ENCODE peak calls at places on chromosomes 12 and 14, in eight cellular contexts. B is cardiac septum; C is ELR; T is activated CD4-positive, CD25-positive, alpha-beta regulatory T cell; R is psoas muscle; H is neural progenitor cell; X is skeletal muscle cell; W is upper lobe of right lung. D is an unnamed sample.

GRCh38 chr14:31965735-31966598 is 111.1 kb upstream of the ARHGAP5 start:
- DNase-seq in T (no peak), W (no peak), C (no peak), H (no peak), B (no peak), X (no peak), R (no peak), D (no peak)

GRCh38 chr14:33061667-33062325 is 123.1 kb downstream of the NPAS3 start:
- DNase-seq in B (no peak), X (no peak), T (no peak), R (no peak), H (peak; percentile 17), W (no peak), C (no peak), D (no peak)

GRCh38 chr12:68440068-68440581 is 108.0 kb upstream of the MDM1 start:
- DNase-seq in B (no peak), H (no peak), R (no peak), C (peak; percentile 57), T (no peak), W (no peak), X (no peak), D (no peak)

GRCh38 chr14:63964063-63964462 is 111.3 kb downstream of the SYNE2 start:
- DNase-seq in H (no peak), B (no peak), W (no peak), T (no peak), X (no peak), C (no peak), R (no peak), D (no peak)

GRCh38 chr12:31215521-31216232 is 110.3 kb downstream of the SINHCAF start:
- DNase-seq in W (peak; percentile 63), B (no peak), T (no peak), C (no peak), X (no peak), H (no peak), R (no peak), D (no peak)

GRCh38 chr12:50986961-50987737 is 34.8 kb downstream of the HIGD1C start:
- DNase-seq in W (no peak), R (no peak), H (peak; percentile 50), T (no peak), B (no peak), C (peak; percentile 65), X (peak; percentile 23), D (peak; percentile 75)

GRCh38 chr12:46154221-46154975 is 114.4 kb downstream of the SLC38A1 start:
- DNase-seq in X (peak; percentile 34), R (no peak), H (no peak), W (no peak), C (peak; percentile 92), B (no peak), T (no peak), D (peak; percentile 74)

GRCh38 chr12:108561852-108562347 is 496 bp upstream of the ISCU start:
- DNase-seq in R (no peak), C (no peak), B (no peak), W (no peak), X (no peak), H (peak; percentile 53), T (no peak), D (no peak)

GRCh38 chr12:53483225-53483978 is 15.9 kb downstream of the MAP3K12 start:
- DNase-seq in T (no peak), C (no peak), R (peak; percentile 50), W (peak; percentile 44), X (no peak), H (no peak), B (no peak), D (no peak)

GRCh38 chr12:57461904-57462306 is 2.3 kb downstream of the GLI1 start:
- DNase-seq in C (no peak), W (no peak), T (no peak), H (no peak), B (no peak), R (no peak), X (no peak), D (peak; percentile 22)

GRCh38 chr12:124238886-124239285 is 56.0 kb upstream of the RFLNA start:
- DNase-seq in B (no peak), T (no peak), X (no peak), H (no peak), W (no peak), C (no peak), R (no peak), D (no peak)

GRCh38 chr12:121295746-121296617 is 527 bp downstream of the CAMKK2 start:
- DNase-seq in C (peak; percentile 42), R (peak; percentile 69), X (no peak), W (peak; percentile 78), T (no peak), B (peak; percentile 77), H (peak; percentile 56), D (no peak)

GRCh38 chr12:6965026-6965661 is 5.3 kb downstream of the PHB2 start:
- DNase-seq in H (peak; percentile 90), B (peak; percentile 96), X (peak; percentile 62), W (peak; percentile 91), T (peak; percentile 61), C (peak; percentile 83), R (peak; percentile 93), D (peak; percentile 87)

GRCh38 chr14:76193696-76194095 is 42.0 kb downstream of the GPATCH2L start:
- DNase-seq in R (no peak), W (no peak), H (no peak), C (peak; percentile 18), X (no peak), B (no peak), T (no peak), D (no peak)

GRCh38 chr12:53703746-53704145 is 23.5 kb downstream of the CALCOCO1 start:
- DNase-seq in H (no peak), R (no peak), B (no peak), T (no peak), C (peak; percentile 47), W (no peak), X (no peak), D (peak; percentile 71)

GRCh38 chr12:49827351-49828099 is 688 bp downstream of the NCKAP5L start:
- DNase-seq in X (no peak), C (peak; percentile 78), H (peak; percentile 89), R (peak; percentile 80), T (no peak), B (peak; percentile 86), W (peak; percentile 85), D (peak; percentile 67)

GRCh38 chr12:3562484-3562883 is 71.5 kb downstream of the PRMT8 start:
- DNase-seq in W (no peak), R (no peak), T (no peak), B (no peak), H (no peak), C (no peak), X (no peak), D (no peak)

GRCh38 chr14:21041676-21042433 is at the start of gene RNASE7:
- DNase-seq in X (no peak), T (no peak), R (peak; percentile 83), H (no peak), B (no peak), C (peak; percentile 42), W (no peak), D (peak; percentile 53)